ENCODE peak calls at places on chromosome 19, in five cellular contexts. Z is activated naive CD8-positive, alpha-beta T cell treated with anti-CD3 and anti-CD28 coated beads, Interleukin-2, amount 10 ng/mL, durations not matched to agents 7 days and 5 days; I is SW480; V is stimulated activated CD4-positive, alpha-beta T cell treated with anti-CD3 and anti-CD28 coated beads, Interleukin-1b, Interleukin-23, amount 100 ng/mL, for 4 hours; U is stimulated activated CD8-positive, alpha-beta memory T cell treated with anti-CD3 and anti-CD28 coated beads, Interleukin-15, amount 100 ng/mL, for 48 hours. W is an unnamed sample.

GRCh38 chr19:41398042-41398403 is 405 bp downstream of the BCKDHA start:
- DNase-seq in Z (no peak), I (no peak), V (no peak), U (no peak), W (no peak)

GRCh38 chr19:9848060-9848459 is 12.9 kb downstream of the PIN1 start:
- DNase-seq in Z (peak), I (no peak), V (peak), U (no peak), W (no peak)

GRCh38 chr19:40055832-40056504 is at the start of gene ZNF780B:
- DNase-seq in Z (peak), I (peak), V (peak), U (peak), W (peak)

GRCh38 chr19:11420894-11421606 is 1.9 kb upstream of the RGL3 start:
- DNase-seq in Z (no peak), I (no peak), V (no peak), U (no peak), W (no peak)

GRCh38 chr19:6527893-6528543 is 2.8 kb upstream of the TNFSF9 start:
- DNase-seq in Z (no peak), I (no peak), V (no peak), U (no peak), W (no peak)

GRCh38 chr19:2922987-2923386 is 21.8 kb downstream of the ZNF77 start:
- DNase-seq in Z (no peak), I (no peak), V (no peak), U (no peak), W (no peak)

GRCh38 chr19:57357406-57357805 is 5.9 kb upstream of the TRAPPC2B start:
- DNase-seq in Z (no peak), I (no peak), V (no peak), U (no peak), W (no peak)

GRCh38 chr19:17256130-17256529 is 8.4 kb downstream of the USHBP1 start:
- DNase-seq in Z (no peak), I (no peak), V (no peak), U (no peak), W (no peak)

GRCh38 chr19:32558607-32559228 is 22.3 kb upstream of the PDCD5 start:
- DNase-seq in Z (no peak), I (no peak), V (no peak), U (no peak), W (no peak)

GRCh38 chr19:45179063-45179847 is 671 bp downstream of the BLOC1S3 start:
- DNase-seq in Z (peak), I (no peak), V (peak), U (peak), W (no peak)

GRCh38 chr19:17340302-17340870 is 3.0 kb downstream of the GTPBP3 start:
- DNase-seq in Z (no peak), I (peak), V (no peak), U (no peak), W (no peak)

GRCh38 chr19:13882841-13883240 is 5.9 kb downstream of the NANOS3 start:
- DNase-seq in Z (no peak), I (no peak), V (no peak), U (no peak), W (no peak)

GRCh38 chr19:18357442-18358264 is 17.3 kb downstream of the PGPEP1 start:
- DNase-seq in Z (no peak), I (no peak), V (no peak), U (no peak), W (no peak)

GRCh38 chr19:3459322-3459881 is 20.9 kb downstream of the SMIM24 start:
- DNase-seq in Z (no peak), I (no peak), V (no peak), U (no peak), W (no peak)

GRCh38 chr19:23002690-23003422 is at the start of gene ZNF728:
- DNase-seq in Z (no peak), I (no peak), V (no peak), U (no peak), W (no peak)

GRCh38 chr19:38928406-38929001 is 2.1 kb downstream of the SARS2 start:
- DNase-seq in Z (no peak), I (no peak), V (no peak), U (no peak), W (no peak)

GRCh38 chr19:16791942-16792341 is 37.3 kb upstream of the SIN3B start:
- DNase-seq in Z (no peak), I (no peak), V (no peak), U (no peak), W (no peak)

W was measured in NCI-H510A.